ENCODE peak calls at places on chromosomes 4 and X, in eight cellular contexts. One of them, this sample, is unnamed.
A peak's percentile ranks its signal among the peaks of the same experiment; 100 is the strongest.

GRCh38 chr4:108224628-108225053 is 55.9 kb upstream of the LEF1 start:
- DNase-seq in heart right ventricle: peak; percentile 9
- DNase-seq in D341Med: no peak
- DNase-seq in AG08395: no peak
- DNase-seq in mucosa of gallbladder: no peak
- DNase-seq in ELR: peak; percentile 37
- DNase-seq in fibroblast of lung: peak; percentile 68
- DNase-seq in EL: peak; percentile 25
- DNase-seq in this sample: no peak

GRCh38 chrX:17078031-17078730 is 131.7 kb downstream of the REPS2 start:
- DNase-seq in heart right ventricle: no peak
- DNase-seq in D341Med: no peak
- DNase-seq in AG08395: peak; percentile 55
- DNase-seq in mucosa of gallbladder: no peak
- DNase-seq in ELR: peak; percentile 20
- DNase-seq in fibroblast of lung: peak; percentile 76
- DNase-seq in EL: peak; percentile 13
- DNase-seq in this sample: no peak

GRCh38 chrX:46791927-46792825 is 33.3 kb upstream of the SLC9A7 start:
- DNase-seq in heart right ventricle: no peak
- DNase-seq in D341Med: no peak
- DNase-seq in AG08395: peak; percentile 83
- DNase-seq in mucosa of gallbladder: no peak
- DNase-seq in ELR: peak; percentile 94
- DNase-seq in fibroblast of lung: peak; percentile 97
- DNase-seq in EL: peak; percentile 86
- DNase-seq in this sample: no peak

GRCh38 chrX:147565239-147565638 is 346.5 kb upstream of the FMR1 start:
- DNase-seq in heart right ventricle: no peak
- DNase-seq in D341Med: no peak
- DNase-seq in AG08395: peak; percentile 4
- DNase-seq in mucosa of gallbladder: no peak
- DNase-seq in ELR: peak; percentile 0
- DNase-seq in fibroblast of lung: peak; percentile 0
- DNase-seq in EL: no peak
- DNase-seq in this sample: no peak

GRCh38 chr4:91031761-91032160 is 904.6 kb downstream of the CCSER1 start:
- DNase-seq in heart right ventricle: no peak
- DNase-seq in D341Med: no peak
- DNase-seq in AG08395: no peak
- DNase-seq in mucosa of gallbladder: no peak
- DNase-seq in ELR: no peak
- DNase-seq in fibroblast of lung: no peak
- DNase-seq in EL: no peak
- DNase-seq in this sample: no peak

GRCh38 chr4:37594095-37594494 is 92.1 kb downstream of the RELL1 start:
- DNase-seq in heart right ventricle: no peak
- DNase-seq in D341Med: no peak
- DNase-seq in AG08395: no peak
- DNase-seq in mucosa of gallbladder: no peak
- DNase-seq in ELR: no peak
- DNase-seq in fibroblast of lung: no peak
- DNase-seq in EL: no peak
- DNase-seq in this sample: no peak

GRCh38 chr4:73764513-73764912 is 24.1 kb downstream of the CXCL8 start:
- DNase-seq in heart right ventricle: no peak
- DNase-seq in D341Med: no peak
- DNase-seq in AG08395: no peak
- DNase-seq in mucosa of gallbladder: no peak
- DNase-seq in ELR: peak; percentile 61
- DNase-seq in fibroblast of lung: peak; percentile 53
- DNase-seq in EL: no peak
- DNase-seq in this sample: no peak

GRCh38 chrX:108331126-108331909 is 106.9 kb downstream of the COL4A6 start:
- DNase-seq in heart right ventricle: no peak
- DNase-seq in D341Med: no peak
- DNase-seq in AG08395: no peak
- DNase-seq in mucosa of gallbladder: no peak
- DNase-seq in ELR: no peak
- DNase-seq in fibroblast of lung: no peak
- DNase-seq in EL: no peak
- DNase-seq in this sample: no peak

GRCh38 chr4:76989391-76990061 is 40.0 kb downstream of the SEPTIN11 start:
- DNase-seq in heart right ventricle: no peak
- DNase-seq in D341Med: no peak
- DNase-seq in AG08395: no peak
- DNase-seq in mucosa of gallbladder: no peak
- DNase-seq in ELR: no peak
- DNase-seq in fibroblast of lung: no peak
- DNase-seq in EL: no peak
- DNase-seq in this sample: no peak

GRCh38 chr4:64489628-64490027 is 80.4 kb upstream of the TECRL start:
- DNase-seq in heart right ventricle: no peak
- DNase-seq in D341Med: no peak
- DNase-seq in AG08395: no peak
- DNase-seq in mucosa of gallbladder: no peak
- DNase-seq in ELR: peak; percentile 7
- DNase-seq in fibroblast of lung: no peak
- DNase-seq in EL: no peak
- DNase-seq in this sample: no peak

GRCh38 chrX:123909498-123909897 is 49.6 kb downstream of the XIAP start:
- DNase-seq in heart right ventricle: no peak
- DNase-seq in D341Med: no peak
- DNase-seq in AG08395: no peak
- DNase-seq in mucosa of gallbladder: no peak
- DNase-seq in ELR: no peak
- DNase-seq in fibroblast of lung: no peak
- DNase-seq in EL: no peak
- DNase-seq in this sample: no peak

GRCh38 chr4:55618546-55619143 is 17.5 kb downstream of the NMU start:
- DNase-seq in heart right ventricle: no peak
- DNase-seq in D341Med: no peak
- DNase-seq in AG08395: no peak
- DNase-seq in mucosa of gallbladder: no peak
- DNase-seq in ELR: no peak
- DNase-seq in fibroblast of lung: no peak
- DNase-seq in EL: no peak
- DNase-seq in this sample: no peak

GRCh38 chrX:18596096-18596495 is 75.8 kb downstream of the RS1 start:
- DNase-seq in heart right ventricle: no peak
- DNase-seq in D341Med: no peak
- DNase-seq in AG08395: no peak
- DNase-seq in mucosa of gallbladder: no peak
- DNase-seq in ELR: no peak
- DNase-seq in fibroblast of lung: no peak
- DNase-seq in EL: no peak
- DNase-seq in this sample: no peak

GRCh38 chr4:85446462-85446861 is 28.5 kb upstream of the ARHGAP24 start:
- DNase-seq in heart right ventricle: peak; percentile 7
- DNase-seq in D341Med: no peak
- DNase-seq in AG08395: no peak
- DNase-seq in mucosa of gallbladder: no peak
- DNase-seq in ELR: no peak
- DNase-seq in fibroblast of lung: no peak
- DNase-seq in EL: no peak
- DNase-seq in this sample: no peak

GRCh38 chr4:41454393-41454792 is 83.6 kb upstream of the LIMCH1 start:
- DNase-seq in heart right ventricle: no peak
- DNase-seq in D341Med: no peak
- DNase-seq in AG08395: no peak
- DNase-seq in mucosa of gallbladder: no peak
- DNase-seq in ELR: no peak
- DNase-seq in fibroblast of lung: no peak
- DNase-seq in EL: no peak
- DNase-seq in this sample: no peak

GRCh38 chr4:154348657-154349056 is 142.9 kb downstream of the DCHS2 start:
- DNase-seq in heart right ventricle: no peak
- DNase-seq in D341Med: no peak
- DNase-seq in AG08395: no peak
- DNase-seq in mucosa of gallbladder: no peak
- DNase-seq in ELR: no peak
- DNase-seq in fibroblast of lung: no peak
- DNase-seq in EL: no peak
- DNase-seq in this sample: no peak

GRCh38 chr4:65999518-65999871 is 329.2 kb upstream of the EPHA5 start:
- DNase-seq in heart right ventricle: no peak
- DNase-seq in D341Med: no peak
- DNase-seq in AG08395: no peak
- DNase-seq in mucosa of gallbladder: no peak
- DNase-seq in ELR: no peak
- DNase-seq in fibroblast of lung: no peak
- DNase-seq in EL: no peak
- DNase-seq in this sample: no peak

GRCh38 chrX:119410854-119411253 is 11.7 kb downstream of the SLC25A43 start:
- DNase-seq in heart right ventricle: no peak
- DNase-seq in D341Med: no peak
- DNase-seq in AG08395: no peak
- DNase-seq in mucosa of gallbladder: no peak
- DNase-seq in ELR: no peak
- DNase-seq in fibroblast of lung: no peak
- DNase-seq in EL: no peak
- DNase-seq in this sample: no peak

GRCh38 chr4:115152081-115152480 is 38.7 kb upstream of the NDST4 start:
- DNase-seq in heart right ventricle: no peak
- DNase-seq in D341Med: no peak
- DNase-seq in AG08395: no peak
- DNase-seq in mucosa of gallbladder: no peak
- DNase-seq in ELR: no peak
- DNase-seq in fibroblast of lung: no peak
- DNase-seq in EL: no peak
- DNase-seq in this sample: no peak

GRCh38 chrX:112147206-112147605 is 64.6 kb upstream of the TRPC5 start:
- DNase-seq in heart right ventricle: no peak
- DNase-seq in D341Med: peak; percentile 42
- DNase-seq in AG08395: peak; percentile 41
- DNase-seq in mucosa of gallbladder: no peak
- DNase-seq in ELR: peak; percentile 3
- DNase-seq in fibroblast of lung: peak; percentile 0
- DNase-seq in EL: no peak
- DNase-seq in this sample: no peak

GRCh38 chr4:145839151-145839550 is 99.5 kb downstream of the ZNF827 start:
- DNase-seq in heart right ventricle: no peak
- DNase-seq in D341Med: no peak
- DNase-seq in AG08395: no peak
- DNase-seq in mucosa of gallbladder: no peak
- DNase-seq in ELR: no peak
- DNase-seq in fibroblast of lung: peak; percentile 83
- DNase-seq in EL: no peak
- DNase-seq in this sample: no peak

GRCh38 chr4:86556791-86557415 is 37.2 kb upstream of the PTPN13 start:
- DNase-seq in heart right ventricle: no peak
- DNase-seq in D341Med: no peak
- DNase-seq in AG08395: no peak
- DNase-seq in mucosa of gallbladder: no peak
- DNase-seq in ELR: peak; percentile 7
- DNase-seq in fibroblast of lung: peak; percentile 36
- DNase-seq in EL: peak; percentile 17
- DNase-seq in this sample: no peak

GRCh38 chrX:131723646-131724045 is 179.8 kb downstream of the OR13H1 start:
- DNase-seq in heart right ventricle: no peak
- DNase-seq in D341Med: no peak
- DNase-seq in AG08395: no peak
- DNase-seq in mucosa of gallbladder: no peak
- DNase-seq in ELR: no peak
- DNase-seq in fibroblast of lung: no peak
- DNase-seq in EL: no peak
- DNase-seq in this sample: no peak

GRCh38 chrX:46704767-46705386 is 54.0 kb downstream of the SLC9A7 start:
- DNase-seq in heart right ventricle: no peak
- DNase-seq in D341Med: no peak
- DNase-seq in AG08395: no peak
- DNase-seq in mucosa of gallbladder: no peak
- DNase-seq in ELR: peak; percentile 50
- DNase-seq in fibroblast of lung: peak; percentile 78
- DNase-seq in EL: peak; percentile 20
- DNase-seq in this sample: no peak

GRCh38 chr4:188437535-188437934 is 298.3 kb downstream of the TRIML1 start:
- DNase-seq in heart right ventricle: no peak
- DNase-seq in D341Med: no peak
- DNase-seq in AG08395: no peak
- DNase-seq in mucosa of gallbladder: no peak
- DNase-seq in ELR: no peak
- DNase-seq in fibroblast of lung: no peak
- DNase-seq in EL: no peak
- DNase-seq in this sample: no peak

GRCh38 chr4:39083164-39083563 is 21.1 kb downstream of the KLHL5 start:
- DNase-seq in heart right ventricle: no peak
- DNase-seq in D341Med: no peak
- DNase-seq in AG08395: peak; percentile 45
- DNase-seq in mucosa of gallbladder: no peak
- DNase-seq in ELR: peak; percentile 87
- DNase-seq in fibroblast of lung: peak; percentile 74
- DNase-seq in EL: peak; percentile 79
- DNase-seq in this sample: no peak

GRCh38 chr4:45043916-45044315 is 317.6 kb upstream of the GNPDA2 start:
- DNase-seq in heart right ventricle: no peak
- DNase-seq in D341Med: no peak
- DNase-seq in AG08395: no peak
- DNase-seq in mucosa of gallbladder: no peak
- DNase-seq in ELR: no peak
- DNase-seq in fibroblast of lung: no peak
- DNase-seq in EL: no peak
- DNase-seq in this sample: no peak

GRCh38 chr4:6273661-6273990 is 4.0 kb downstream of the WFS1 start:
- DNase-seq in heart right ventricle: no peak
- DNase-seq in D341Med: no peak
- DNase-seq in AG08395: no peak
- DNase-seq in mucosa of gallbladder: no peak
- DNase-seq in ELR: no peak
- DNase-seq in fibroblast of lung: no peak
- DNase-seq in EL: no peak
- DNase-seq in this sample: no peak

GRCh38 chr4:93199492-93199891 is 629.1 kb upstream of the ATOH1 start:
- DNase-seq in heart right ventricle: no peak
- DNase-seq in D341Med: peak; percentile 69
- DNase-seq in AG08395: peak; percentile 48
- DNase-seq in mucosa of gallbladder: no peak
- DNase-seq in ELR: peak; percentile 6
- DNase-seq in fibroblast of lung: peak; percentile 31
- DNase-seq in EL: peak; percentile 2
- DNase-seq in this sample: no peak

GRCh38 chr4:142818476-142818875 is 27.6 kb downstream of the INPP4B start:
- DNase-seq in heart right ventricle: no peak
- DNase-seq in D341Med: no peak
- DNase-seq in AG08395: peak; percentile 4
- DNase-seq in mucosa of gallbladder: no peak
- DNase-seq in ELR: peak; percentile 4
- DNase-seq in fibroblast of lung: peak; percentile 66
- DNase-seq in EL: peak; percentile 3
- DNase-seq in this sample: no peak

GRCh38 chr4:140710784-140711622 is 45.2 kb downstream of the TBC1D9 start:
- DNase-seq in heart right ventricle: no peak
- DNase-seq in D341Med: no peak
- DNase-seq in AG08395: no peak
- DNase-seq in mucosa of gallbladder: no peak
- DNase-seq in ELR: no peak
- DNase-seq in fibroblast of lung: no peak
- DNase-seq in EL: no peak
- DNase-seq in this sample: no peak

GRCh38 chrX:142249721-142250120 is 44.6 kb upstream of the MAGEC2 start:
- DNase-seq in heart right ventricle: no peak
- DNase-seq in D341Med: no peak
- DNase-seq in AG08395: no peak
- DNase-seq in mucosa of gallbladder: no peak
- DNase-seq in ELR: no peak
- DNase-seq in fibroblast of lung: no peak
- DNase-seq in EL: no peak
- DNase-seq in this sample: no peak

GRCh38 chrX:104189862-104190261 is 23.6 kb downstream of the FAM199X start:
- DNase-seq in heart right ventricle: no peak
- DNase-seq in D341Med: no peak
- DNase-seq in AG08395: no peak
- DNase-seq in mucosa of gallbladder: no peak
- DNase-seq in ELR: no peak
- DNase-seq in fibroblast of lung: peak; percentile 8
- DNase-seq in EL: peak; percentile 3
- DNase-seq in this sample: no peak

GRCh38 chr4:147927377-147928137 is 195.7 kb downstream of the ARHGAP10 start:
- DNase-seq in heart right ventricle: peak; percentile 76
- DNase-seq in D341Med: no peak
- DNase-seq in AG08395: no peak
- DNase-seq in mucosa of gallbladder: no peak
- DNase-seq in ELR: peak; percentile 32
- DNase-seq in fibroblast of lung: peak; percentile 11
- DNase-seq in EL: peak; percentile 41
- DNase-seq in this sample: no peak